ENCODE peak calls at places on chromosomes 6 and 20, in five cellular contexts. M is stomach, U is left ventricle myocardium inferior, J is GM23338, N is pancreas. R is an unnamed sample.

GRCh38 chr6:17460862-17461261 is 67.5 kb downstream of the CAP2 start:
- DNase-seq in U (no peak), M (no peak), J (no peak), N (no peak), R (no peak)

GRCh38 chr6:551829-552350 is 105.0 kb downstream of the HUS1B start:
- DNase-seq in J (peak; percentile 22), M (no peak), U (no peak), N (no peak), R (no peak)

GRCh38 chr6:28814032-28814976 is 109.5 kb downstream of the TRIM27 start:
- DNase-seq in U (no peak), N (no peak), J (peak; percentile 69), M (no peak), R (no peak)

GRCh38 chr6:107491059-107491609 is 1.2 kb downstream of the SOBP start:
- DNase-seq in N (peak; percentile 32), U (peak; percentile 84), M (peak; percentile 57), J (peak; percentile 80), R (peak; percentile 64)

GRCh38 chr6:53492860-53493634 is 51.9 kb downstream of the GCLC start:
- DNase-seq in N (no peak), J (peak; percentile 78), M (no peak), U (no peak), R (no peak)

GRCh38 chr20:1933465-1933870 is 38.3 kb downstream of the SIRPA start:
- DNase-seq in U (peak; percentile 76), N (no peak), M (no peak), J (no peak), R (no peak)

GRCh38 chr20:19966840-19967239 is 50.3 kb upstream of the NAA20 start:
- DNase-seq in J (no peak), N (peak; percentile 61), M (no peak), U (no peak), R (no peak)

GRCh38 chr6:88298446-88298845 is 132.3 kb upstream of the CNR1 start:
- DNase-seq in M (no peak), J (no peak), N (no peak), U (no peak), R (no peak)

GRCh38 chr6:75493400-75494064 is at the start of gene FILIP1:
- DNase-seq in M (no peak), J (peak; percentile 27), N (peak; percentile 69), U (peak; percentile 59), R (peak; percentile 46)

GRCh38 chr6:134005824-134006223 is 46.6 kb downstream of the SLC2A12 start:
- DNase-seq in U (no peak), N (no peak), M (no peak), J (no peak), R (no peak)

GRCh38 chr6:147106759-147107401 is 97.3 kb upstream of the STXBP5 start:
- DNase-seq in J (no peak), U (no peak), M (no peak), N (no peak), R (no peak)

GRCh38 chr6:2900221-2900807 is 2.8 kb downstream of the SERPINB9 start:
- DNase-seq in N (no peak), M (no peak), J (no peak), U (no peak), R (no peak)

GRCh38 chr20:56685879-56686278 is 56.8 kb downstream of the TFAP2C start:
- DNase-seq in U (no peak), N (no peak), M (no peak), J (peak; percentile 22), R (no peak)

GRCh38 chr6:109867009-109867969 is 110.8 kb upstream of the GPR6 start:
- DNase-seq in U (peak; percentile 26), J (no peak), M (peak; percentile 73), N (peak; percentile 75), R (peak; percentile 94)

GRCh38 chr20:57795977-57796560 is 86.3 kb upstream of the PMEPA1 start:
- DNase-seq in U (no peak), N (no peak), M (no peak), J (no peak), R (no peak)

GRCh38 chr20:62727584-62728027 is 19.0 kb downstream of the NTSR1 start:
- DNase-seq in M (no peak), N (no peak), U (peak; percentile 7), J (no peak), R (no peak)

GRCh38 chr6:73521351-73522254 is 771 bp upstream of the EEF1A1 start:
- DNase-seq in N (no peak), J (peak; percentile 86), M (no peak), U (peak; percentile 71), R (peak; percentile 75)

GRCh38 chr20:62382306-62383198 is 4.4 kb upstream of the RPS21 start:
- DNase-seq in M (peak; percentile 89), U (peak; percentile 72), J (peak; percentile 94), N (peak; percentile 62), R (peak; percentile 83)

GRCh38 chr6:158198461-158198860 is 30.3 kb downstream of the GTF2H5 start:
- DNase-seq in J (no peak), N (no peak), U (no peak), M (no peak), R (no peak)

GRCh38 chr20:57609086-57609841 is 11.0 kb downstream of the ZBP1 start:
- DNase-seq in J (no peak), M (no peak), U (no peak), N (no peak), R (no peak)

GRCh38 chr6:113586966-113587699 is 270.0 kb upstream of the MARCKS start:
- DNase-seq in N (no peak), M (no peak), U (no peak), J (peak; percentile 94), R (no peak)

GRCh38 chr6:29483735-29484134 is 4.0 kb downstream of the MAS1L start:
- DNase-seq in J (no peak), N (no peak), M (no peak), U (no peak), R (no peak)

GRCh38 chr6:54515713-54516112 is 207.5 kb downstream of the TINAG start:
- DNase-seq in M (no peak), N (no peak), U (no peak), J (no peak), R (no peak)

GRCh38 chr20:21371193-21371592 is 26.1 kb downstream of the NKX2-4 start:
- DNase-seq in N (no peak), U (no peak), J (no peak), M (no peak), R (no peak)

GRCh38 chr6:104896914-104897313 is 37.2 kb upstream of the HACE1 start:
- DNase-seq in M (no peak), N (no peak), J (peak; percentile 9), U (no peak), R (no peak)
- TF ChIP-seq CTCF in M (no peak), N (no peak), J (no peak), U (peak; percentile 30), R (peak; percentile 24)

GRCh38 chr6:119446623-119447008 is 97.1 kb upstream of the MAN1A1 start:
- DNase-seq in M (peak; percentile 77), J (no peak), N (peak; percentile 67), U (no peak), R (peak; percentile 35)
- H3K27ac ChIP-seq in M (peak overlapping the region; percentile 63), J (no peak overlapping the region), N (no peak overlapping the region), U (peak overlapping the region; percentile 31), R (no peak overlapping the region)

GRCh38 chr6:82576284-82576683 is 212.7 kb downstream of the TPBG start:
- DNase-seq in M (no peak), N (no peak), J (no peak), U (no peak), R (no peak)
- H3K4me1 ChIP-seq in M (no peaks in the 10 kb centered on the region), N (no peaks in the 10 kb centered on the region), J (peaks cover 13% of the 10 kb centered on the region), U (no peaks in the 10 kb centered on the region), R (no peaks in the 10 kb centered on the region)

GRCh38 chr6:140045116-140045515 is 670.7 kb upstream of the CITED2 start:
- DNase-seq in J (no peak), U (no peak), N (no peak), M (no peak), R (no peak)

GRCh38 chr6:140046030-140046632 is 671.7 kb upstream of the CITED2 start:
- DNase-seq in N (no peak), J (no peak), M (no peak), U (no peak), R (no peak)

GRCh38 chr6:140043762-140044378 is 669.4 kb upstream of the CITED2 start:
- DNase-seq in N (no peak), M (no peak), U (no peak), J (no peak), R (no peak)

GRCh38 chr6:140043357-140043756 is 668.9 kb upstream of the CITED2 start:
- DNase-seq in U (no peak), N (no peak), M (no peak), J (no peak), R (no peak)

GRCh38 chr6:140044626-140045025 is 670.2 kb upstream of the CITED2 start:
- DNase-seq in J (no peak), U (no peak), M (no peak), N (no peak), R (no peak)
- TF ChIP-seq CTCF in J (no peak), U (no peak), M (no peak), N (no peak), R (no peak)